ENCODE peak calls at places on chromosomes 2 and 18, in nine cellular contexts. V, O, C, A, M, U, T, E and F are unnamed samples.

GRCh38 chr2:188892632-188893031 is 81.5 kb upstream of the COL3A1 start:
- DNase-seq in V (no peak), O (no peak), C (no peak), A (no peak), M (no peak), U (no peak), T (no peak), E (no peak), F (no peak)

GRCh38 chr2:54106631-54107454 is 8.6 kb upstream of the ACYP2 start:
- DNase-seq in V (no peak), O (no peak), C (peak; percentile 73), A (peak; percentile 51), M (peak; percentile 76), U (peak; percentile 44), T (no peak), E (peak; percentile 35), F (no peak)

GRCh38 chr18:60623331-60623730 is 250.8 kb upstream of the MC4R start:
- DNase-seq in V (no peak), O (no peak), C (no peak), A (no peak), M (no peak), U (no peak), T (no peak), E (no peak), F (no peak)

GRCh38 chr2:32235315-32235714 is 29.4 kb downstream of the NLRC4 start:
- DNase-seq in V (no peak), O (no peak), C (no peak), A (no peak), M (no peak), U (no peak), T (peak; percentile 44), E (no peak), F (no peak)

GRCh38 chr2:26989156-26989555 is 18.7 kb downstream of the MAPRE3 start:
- DNase-seq in V (no peak), O (no peak), C (no peak), A (no peak), M (no peak), U (no peak), T (no peak), E (no peak), F (no peak)

GRCh38 chr2:231530099-231531085 is at the start of gene NMUR1:
- DNase-seq in V (no peak), O (peak; percentile 76), C (no peak), A (peak; percentile 47), M (peak; percentile 80), U (peak; percentile 81), T (no peak), E (peak; percentile 68), F (peak; percentile 83)

GRCh38 chr2:197191948-197192338 is 118.6 kb downstream of the ANKRD44 start:
- DNase-seq in V (no peak), O (no peak), C (no peak), A (no peak), M (no peak), U (no peak), T (no peak), E (no peak), F (no peak)

GRCh38 chr2:174076948-174077347 is 111.8 kb upstream of the SP3 start:
- DNase-seq in V (no peak), O (no peak), C (no peak), A (no peak), M (no peak), U (no peak), T (no peak), E (no peak), F (no peak)

GRCh38 chr2:184692137-184692734 is 93.9 kb downstream of the ZNF804A start:
- DNase-seq in V (no peak), O (no peak), C (no peak), A (no peak), M (no peak), U (no peak), T (no peak), E (no peak), F (no peak)

GRCh38 chr2:129641371-129641770 is 338.1 kb upstream of the RAB6C start:
- DNase-seq in V (no peak), O (no peak), C (no peak), A (no peak), M (no peak), U (no peak), T (no peak), E (no peak), F (no peak)

GRCh38 chr2:222568866-222569265 is 87.0 kb downstream of the FARSB start:
- DNase-seq in V (no peak), O (peak; percentile 85), C (no peak), A (peak; percentile 74), M (peak; percentile 32), U (peak; percentile 26), T (no peak), E (no peak), F (no peak)

GRCh38 chr18:13043066-13043465 is 51.9 kb downstream of the CEP192 start:
- DNase-seq in V (no peak), O (no peak), C (no peak), A (no peak), M (no peak), U (no peak), T (no peak), E (no peak), F (no peak)

GRCh38 chr2:25309402-25309801 is 32.3 kb downstream of the DNMT3A start:
- DNase-seq in V (peak; percentile 22), O (no peak), C (peak; percentile 59), A (peak; percentile 63), M (peak; percentile 91), U (peak; percentile 61), T (no peak), E (peak; percentile 76), F (no peak)

DNA sequence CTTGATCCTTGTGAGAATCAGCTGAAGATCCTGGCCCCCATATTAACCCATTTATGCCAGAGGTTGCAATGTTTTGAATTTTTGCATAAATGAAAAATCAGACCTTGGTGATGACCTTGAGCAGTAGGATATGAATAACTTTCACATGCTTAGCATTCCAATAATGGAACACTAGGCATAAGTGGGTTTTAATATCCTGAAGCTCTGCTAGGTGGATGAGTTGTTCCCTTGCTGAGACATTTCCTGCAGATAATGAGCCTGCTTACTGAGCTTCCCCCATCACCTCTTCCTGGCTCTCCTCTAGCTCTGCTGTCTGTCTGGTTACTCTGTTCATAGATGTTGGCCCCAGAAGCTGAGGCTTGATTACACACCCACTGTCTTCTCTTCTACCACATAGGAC is 25.5 kb upstream of the SEC11C start:
- DNase-seq in V (no peak), O (no peak), C (no peak), A (no peak), M (no peak), U (no peak), T (no peak), E (no peak), F (no peak)
- H3K27ac ChIP-seq in V (no peak overlapping the region), O (no peak overlapping the region), C (no peak overlapping the region), A (no peak overlapping the region), M (no peak overlapping the region), U (no peak overlapping the region), T (no peak overlapping the region), E (no peak overlapping the region), F (no peak overlapping the region)

DNA sequence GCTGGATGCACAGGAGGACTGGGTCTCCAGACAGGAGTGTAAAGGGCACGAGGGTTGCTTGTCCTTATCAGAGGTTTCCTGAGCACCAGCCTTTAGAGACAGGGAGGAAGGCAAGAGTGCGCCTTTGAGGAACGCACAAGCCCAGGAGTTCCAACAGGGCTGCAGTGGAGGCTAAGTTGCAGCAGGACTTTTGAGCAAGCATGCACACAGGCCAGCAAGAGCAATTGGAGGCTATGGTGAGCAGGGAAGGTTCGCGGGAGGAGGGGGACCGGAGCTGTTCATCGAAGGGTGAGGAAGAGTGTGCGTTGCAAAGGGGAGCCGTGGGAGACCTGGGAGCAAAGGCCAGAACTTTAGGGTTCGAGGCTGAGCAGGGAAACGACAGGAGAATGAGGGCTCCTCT is 2.2 kb upstream of the ATOH8 start:
- DNase-seq in V (no peak), O (no peak), C (no peak), A (no peak), M (no peak), U (no peak), T (no peak), E (no peak), F (no peak)
- TF ChIP-seq CTCF in V (no peak), O (no peak), C (no peak), A (no peak), M (no peak), U (no peak), T (no peak), E (no peak), F (no peak)

GRCh38 chr2:63064661-63065060 is 14.0 kb downstream of the OTX1 start:
- DNase-seq in V (no peak), O (no peak), C (no peak), A (no peak), M (no peak), U (no peak), T (no peak), E (no peak), F (no peak)
- H3K27me3 ChIP-seq in V (peaks cover 10% of the 10 kb centered on the region), O (peaks cover 80% of the 10 kb centered on the region), C (no peaks in the 10 kb centered on the region), A (peaks cover 91% of the 10 kb centered on the region), M (peaks cover 44% of the 10 kb centered on the region), U (no peaks in the 10 kb centered on the region), T (peaks cover 2% of the 10 kb centered on the region), E (peaks cover 17% of the 10 kb centered on the region), F (peaks cover 78% of the 10 kb centered on the region)

GRCh38 chr2:68771211-68771721 is 36.7 kb downstream of the ARHGAP25 start:
- DNase-seq in V (no peak), O (no peak), C (no peak), A (no peak), M (no peak), U (no peak), T (no peak), E (no peak), F (no peak)

GRCh38 chr2:68772109-68772508 is 37.5 kb downstream of the ARHGAP25 start:
- DNase-seq in V (no peak), O (no peak), C (no peak), A (no peak), M (no peak), U (no peak), T (no peak), E (no peak), F (no peak)

GRCh38 chr2:68769586-68770270 is 35.1 kb downstream of the ARHGAP25 start:
- DNase-seq in V (no peak), O (no peak), C (no peak), A (no peak), M (peak; percentile 28), U (no peak), T (no peak), E (no peak), F (no peak)

GRCh38 chr2:68768951-68769350 is 34.3 kb downstream of the ARHGAP25 start:
- DNase-seq in V (no peak), O (no peak), C (no peak), A (no peak), M (no peak), U (no peak), T (no peak), E (no peak), F (no peak)

DNA sequence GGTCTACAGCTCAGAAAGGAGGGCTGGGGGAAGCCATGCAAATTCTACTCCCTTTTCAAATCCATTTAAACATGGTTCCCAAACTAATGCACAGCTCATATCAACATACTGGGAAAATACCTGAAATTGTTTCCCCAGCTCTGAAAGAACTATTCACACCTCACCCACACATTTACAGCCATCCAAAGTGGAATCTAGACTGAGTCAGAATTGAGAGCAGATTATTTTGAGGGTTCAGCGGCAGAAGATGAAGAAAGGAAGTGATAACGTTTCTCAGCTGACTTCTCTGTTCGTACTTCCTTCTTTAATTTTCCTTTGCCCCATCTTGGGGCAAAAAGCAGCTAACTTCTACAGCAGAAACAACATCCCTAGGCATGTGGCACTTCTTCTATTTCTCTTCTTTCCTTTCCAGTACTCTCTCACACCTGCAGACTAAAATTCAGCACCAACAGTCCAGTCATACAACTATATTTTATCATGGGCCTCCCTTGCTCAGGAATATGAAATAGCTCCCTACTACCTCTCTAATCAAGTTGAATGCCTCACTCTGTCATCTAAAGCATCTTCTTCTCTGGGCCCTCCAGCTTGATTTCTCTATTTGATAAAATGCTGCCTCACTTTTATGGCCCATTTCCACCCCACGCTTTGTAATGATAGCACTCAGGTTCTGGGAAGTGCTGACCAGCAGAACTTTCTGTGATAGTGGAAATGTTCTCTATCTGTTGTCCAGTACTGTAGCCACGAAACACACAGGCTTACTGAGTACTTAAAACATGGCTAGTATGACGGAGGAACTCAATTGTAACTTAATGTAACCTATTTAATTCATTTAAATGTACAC is 35.9 kb downstream of the ARHGAP25 start:
- DNase-seq in V (no peak), O (no peak), C (no peak), A (no peak), M (no peak), U (no peak), T (no peak), E (no peak), F (no peak)
- H3K27ac ChIP-seq in V (no peak overlapping the region), O (peak overlapping the region; percentile 27), C (no peak overlapping the region), A (no peak overlapping the region), M (no peak overlapping the region), U (no peak overlapping the region), T (peak overlapping the region; percentile 1), E (peak overlapping the region; percentile 55), F (peak overlapping the region; percentile 75)